ENCODE peak calls at places on chromosomes 5 and 9, in six cellular contexts. M is A549, Y is HepG2, O is endothelial cell of umbilical vein, J is NB4, U is K562. H is an unnamed sample.

GRCh38 chr5:109215040-109215439 is 194.7 kb downstream of the PJA2 start:
- DNase-seq in Y (peak; percentile 15), M (no peak), O (no peak), U (no peak), J (no peak), H (no peak)

GRCh38 chr9:75152416-75152815 is 64.1 kb downstream of the OSTF1 start:
- DNase-seq in Y (no peak), J (no peak), O (no peak), U (no peak), M (no peak), H (no peak)

GRCh38 chr5:152599096-152599495 is 194.0 kb upstream of the NMUR2 start:
- DNase-seq in J (no peak), O (no peak), U (no peak), M (no peak), Y (no peak), H (no peak)

GRCh38 chr5:98911221-98912040 is 17.4 kb downstream of the CHD1 start:
- DNase-seq in O (no peak), Y (no peak), M (no peak), U (no peak), J (no peak), H (no peak)

GRCh38 chr9:73080110-73080683 is 71.5 kb upstream of the ANXA1 start:
- DNase-seq in U (no peak), J (no peak), M (peak; percentile 76), O (no peak), Y (no peak), H (no peak)

GRCh38 chr9:87898151-87898550 is 15.5 kb downstream of the SPATA31E1 start:
- DNase-seq in O (no peak), J (no peak), U (no peak), Y (no peak), M (no peak), H (no peak)

GRCh38 chr9:120909904-120910303 is 16.7 kb downstream of the TRAF1 start:
- DNase-seq in U (no peak), J (peak; percentile 72), Y (no peak), O (peak; percentile 18), M (no peak), H (no peak)

GRCh38 chr5:137521246-137521645 is 22.1 kb upstream of the SPOCK1 start:
- DNase-seq in M (no peak), J (no peak), U (no peak), O (no peak), Y (no peak), H (no peak)

GRCh38 chr9:122350577-122351355 is 20.1 kb upstream of the PTGS1 start:
- DNase-seq in Y (peak; percentile 49), M (peak; percentile 75), J (peak; percentile 73), O (peak; percentile 77), U (peak; percentile 87), H (no peak)

GRCh38 chr9:14322211-14323082 is 8.5 kb upstream of the NFIB start:
- DNase-seq in J (peak; percentile 97), M (peak; percentile 93), Y (peak; percentile 71), O (peak; percentile 93), U (peak; percentile 85), H (no peak)

GRCh38 chr5:35436441-35437057 is 181.1 kb upstream of the SPEF2 start:
- DNase-seq in Y (peak; percentile 47), J (peak; percentile 58), U (peak; percentile 16), O (peak; percentile 32), M (peak; percentile 36), H (no peak)

GRCh38 chr9:3457171-3457570 is 68.6 kb downstream of the RFX3 start:
- DNase-seq in M (peak; percentile 12), O (no peak), Y (no peak), J (no peak), U (no peak), H (no peak)

GRCh38 chr9:133643362-133643755 is 7.2 kb downstream of the DBH start:
- DNase-seq in U (no peak), Y (no peak), O (no peak), M (no peak), J (no peak), H (no peak)

GRCh38 chr5:110917161-110917875 is 154.2 kb upstream of the TSLP start:
- DNase-seq in M (no peak), Y (no peak), J (no peak), U (no peak), O (no peak), H (no peak)

GRCh38 chr9:130201399-130201873 is 29.2 kb downstream of the NCS1 start:
- DNase-seq in U (no peak), J (no peak), M (no peak), Y (no peak), O (no peak), H (no peak)

GRCh38 chr9:89952401-89952800 is 347.6 kb downstream of the GADD45G start:
- DNase-seq in O (no peak), M (no peak), U (no peak), Y (no peak), J (no peak), H (no peak)

GRCh38 chr9:133050142-133050541 is 11.6 kb upstream of the CEL start:
- DNase-seq in U (no peak), M (no peak), J (no peak), Y (no peak), O (no peak), H (no peak)

GRCh38 chr5:82806513-82806912 is 270.7 kb downstream of the TMEM167A start:
- DNase-seq in U (no peak), Y (no peak), O (no peak), M (no peak), J (no peak), H (no peak)

GRCh38 chr9:123999668-124000067 is 11.9 kb upstream of the LHX2 start:
- DNase-seq in M (no peak), J (peak; percentile 28), U (no peak), Y (no peak), O (no peak), H (no peak)

GRCh38 chr5:33933723-33934544 is 2.3 kb upstream of the RXFP3 start:
- DNase-seq in J (no peak), U (no peak), O (no peak), M (no peak), Y (no peak), H (peak; percentile 77)

GRCh38 chr5:139368613-139369012 is 14.5 kb downstream of the SLC23A1 start:
- DNase-seq in M (no peak), Y (no peak), U (no peak), J (peak; percentile 44), O (peak; percentile 20), H (no peak)

GRCh38 chr5:124790261-124790894 is 43.9 kb upstream of the ZNF608 start:
- DNase-seq in M (peak; percentile 46), U (no peak), Y (no peak), J (no peak), O (peak; percentile 21), H (no peak)

GRCh38 chr5:167271061-167271460 is 1020.4 kb upstream of the WWC1 start:
- DNase-seq in U (no peak), O (no peak), Y (no peak), J (no peak), M (no peak), H (no peak)

GRCh38 chr5:62732677-62733121 is 154.1 kb downstream of the LRRC70 start:
- DNase-seq in Y (no peak), O (no peak), M (no peak), J (peak; percentile 76), U (no peak), H (no peak)

GRCh38 chr5:151082274-151082902 is 1.6 kb upstream of the TNIP1 start:
- DNase-seq in U (peak; percentile 42), M (peak; percentile 65), J (peak; percentile 32), Y (peak; percentile 43), O (no peak), H (no peak)

GRCh38 chr9:96186601-96187011 is 115.4 kb downstream of the HSD17B3 start:
- DNase-seq in Y (no peak), U (no peak), O (no peak), J (no peak), M (no peak), H (no peak)

GRCh38 chr5:85590764-85591163 is 1027.0 kb upstream of the COX7C start:
- DNase-seq in J (no peak), O (no peak), U (no peak), M (no peak), Y (no peak), H (no peak)

GRCh38 chr5:77859306-77859705 is 83.2 kb upstream of the TBCA start:
- DNase-seq in J (no peak), M (no peak), U (no peak), O (no peak), Y (no peak), H (no peak)
- TF ChIP-seq MYC in J (no peak), M (no peak), U (no peak), O (no peak), Y (no peak), H (no peak)

DNA sequence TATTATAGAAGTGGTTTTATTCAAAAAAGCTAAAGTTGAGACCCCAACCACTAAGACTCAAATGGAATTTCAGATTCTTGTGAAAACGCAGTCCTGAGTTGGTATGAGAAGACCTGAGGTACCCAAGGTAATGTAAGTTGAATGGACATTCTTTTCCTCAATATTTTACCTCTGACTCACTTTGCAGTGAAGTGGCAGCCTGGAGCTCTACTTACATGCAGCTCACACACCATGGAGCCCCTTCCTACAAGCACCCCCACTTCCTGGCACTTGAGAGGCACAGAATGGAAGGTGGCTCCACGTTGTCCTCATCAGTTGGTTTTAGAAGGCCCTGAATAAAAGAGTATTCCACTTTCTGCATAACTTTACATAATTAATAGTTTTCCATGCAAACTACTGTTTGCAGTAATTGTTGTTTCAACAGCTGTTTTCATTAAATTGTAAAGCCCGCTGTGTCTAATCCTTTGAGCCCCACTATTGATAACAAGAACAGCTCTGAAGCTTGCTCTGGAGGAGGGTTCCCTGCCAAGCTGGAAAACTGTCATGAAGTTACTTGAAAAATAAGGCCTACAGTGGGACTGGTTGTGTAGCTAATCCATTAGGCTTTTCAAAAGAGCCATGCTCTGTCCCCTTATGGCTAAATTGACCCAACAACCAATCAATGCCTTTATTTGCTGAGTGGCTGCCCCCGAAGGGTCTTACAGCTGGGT is 102.2 kb upstream of the SPATA31D4 start:
- DNase-seq in M (no peak), J (no peak), U (no peak), O (no peak), Y (no peak), H (no peak)
- TF ChIP-seq MYC in M (no peak), J (no peak), U (no peak), O (no peak), Y (no peak), H (no peak)

DNA sequence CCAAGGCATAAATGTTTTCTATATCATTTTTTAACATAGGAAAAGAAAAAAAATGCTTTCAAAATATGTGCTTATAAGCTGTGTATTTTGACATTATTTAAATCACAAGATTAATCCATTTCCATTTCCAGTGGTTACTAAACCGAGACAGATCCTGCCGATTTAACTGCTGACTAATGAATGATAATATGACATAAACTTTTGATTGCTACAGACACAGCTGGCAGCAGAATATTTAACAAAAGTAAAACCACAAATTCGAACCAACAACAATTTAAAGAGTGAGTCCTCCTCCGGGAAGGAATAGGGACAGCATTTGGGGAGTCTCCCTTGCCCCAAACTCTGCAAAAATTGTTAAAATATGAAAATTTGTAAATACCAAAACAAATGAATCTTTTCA is 401.3 kb upstream of the DAB2 start:
- DNase-seq in M (no peak), J (no peak), Y (no peak), O (no peak), U (no peak), H (no peak)
- TF ChIP-seq MYC in M (no peak), J (no peak), Y (no peak), O (no peak), U (no peak), H (no peak)

GRCh38 chr5:154713615-154714125 is 41.5 kb upstream of the LARP1 start:
- DNase-seq in O (peak; percentile 28), M (no peak), Y (peak; percentile 81), J (no peak), U (no peak), H (no peak)
- TF ChIP-seq MYC in O (no peak), M (no peak), Y (no peak), J (no peak), U (no peak), H (no peak)